ENCODE peak calls at places on chromosome 4, in four cellular contexts. One of them, this sample, is unnamed.
A peak's percentile ranks its signal among the peaks of the same experiment; 100 is the strongest.

GRCh38 chr4:41632481-41633073 is 94.6 kb downstream of the LIMCH1 start:
- DNase-seq in anterior cingulate cortex: no peak
- DNase-seq in activated CD4-positive, alpha-beta T cell treated with anti-CD3 and anti-CD28 coated beads for 48 hours: no peak
- DNase-seq in endothelial cell: no peak
- DNase-seq in this sample: no peak

GRCh38 chr4:48967626-48968025 is 18.4 kb upstream of the CWH43 start:
- DNase-seq in anterior cingulate cortex: no peak
- DNase-seq in activated CD4-positive, alpha-beta T cell treated with anti-CD3 and anti-CD28 coated beads for 48 hours: no peak
- DNase-seq in endothelial cell: no peak
- DNase-seq in this sample: no peak

GRCh38 chr4:38119663-38120374 is 159.6 kb downstream of the PTTG2 start:
- DNase-seq in anterior cingulate cortex: no peak
- DNase-seq in endothelial cell: no peak
- DNase-seq in activated CD4-positive, alpha-beta T cell treated with anti-CD3 and anti-CD28 coated beads for 48 hours: no peak
- DNase-seq in this sample: no peak

GRCh38 chr4:178598672-178599071 is 1156.4 kb upstream of the AGA start:
- DNase-seq in anterior cingulate cortex: no peak
- DNase-seq in activated CD4-positive, alpha-beta T cell treated with anti-CD3 and anti-CD28 coated beads for 48 hours: no peak
- DNase-seq in endothelial cell: no peak
- DNase-seq in this sample: no peak

GRCh38 chr4:167541286-167541685 is 307.0 kb upstream of the SPOCK3 start:
- DNase-seq in endothelial cell: no peak
- DNase-seq in anterior cingulate cortex: no peak
- DNase-seq in activated CD4-positive, alpha-beta T cell treated with anti-CD3 and anti-CD28 coated beads for 48 hours: no peak
- DNase-seq in this sample: no peak

GRCh38 chr4:187370918-187371317 is 624.7 kb upstream of the ZFP42 start:
- DNase-seq in endothelial cell: no peak
- DNase-seq in anterior cingulate cortex: no peak
- DNase-seq in activated CD4-positive, alpha-beta T cell treated with anti-CD3 and anti-CD28 coated beads for 48 hours: no peak
- DNase-seq in this sample: no peak

GRCh38 chr4:39976945-39977488 is 694 bp downstream of the PDS5A start:
- DNase-seq in activated CD4-positive, alpha-beta T cell treated with anti-CD3 and anti-CD28 coated beads for 48 hours: peak; percentile 62
- DNase-seq in endothelial cell: peak; percentile 50
- DNase-seq in anterior cingulate cortex: peak; percentile 62
- DNase-seq in this sample: no peak

GRCh38 chr4:139913398-139913990 is 240.5 kb downstream of the MAML3 start:
- DNase-seq in activated CD4-positive, alpha-beta T cell treated with anti-CD3 and anti-CD28 coated beads for 48 hours: no peak
- DNase-seq in endothelial cell: no peak
- DNase-seq in anterior cingulate cortex: no peak
- DNase-seq in this sample: no peak

GRCh38 chr4:48557478-48557877 is 67.4 kb downstream of the ZAR1 start:
- DNase-seq in endothelial cell: no peak
- DNase-seq in anterior cingulate cortex: no peak
- DNase-seq in activated CD4-positive, alpha-beta T cell treated with anti-CD3 and anti-CD28 coated beads for 48 hours: peak; percentile 28
- DNase-seq in this sample: no peak

GRCh38 chr4:170374770-170375169 is 285.0 kb upstream of the AADAT start:
- DNase-seq in anterior cingulate cortex: no peak
- DNase-seq in activated CD4-positive, alpha-beta T cell treated with anti-CD3 and anti-CD28 coated beads for 48 hours: peak; percentile 6
- DNase-seq in endothelial cell: peak; percentile 37
- DNase-seq in this sample: peak; percentile 69

GRCh38 chr4:147307896-147308680 is 172.8 kb upstream of the EDNRA start:
- DNase-seq in anterior cingulate cortex: no peak
- DNase-seq in activated CD4-positive, alpha-beta T cell treated with anti-CD3 and anti-CD28 coated beads for 48 hours: no peak
- DNase-seq in endothelial cell: no peak
- DNase-seq in this sample: no peak

GRCh38 chr4:145829629-145830395 is 108.8 kb downstream of the ZNF827 start:
- DNase-seq in endothelial cell: no peak
- DNase-seq in anterior cingulate cortex: no peak
- DNase-seq in activated CD4-positive, alpha-beta T cell treated with anti-CD3 and anti-CD28 coated beads for 48 hours: peak; percentile 63
- DNase-seq in this sample: no peak

GRCh38 chr4:88646528-88647280 is 50.9 kb downstream of the NAP1L5 start:
- DNase-seq in anterior cingulate cortex: no peak
- DNase-seq in activated CD4-positive, alpha-beta T cell treated with anti-CD3 and anti-CD28 coated beads for 48 hours: no peak
- DNase-seq in endothelial cell: no peak
- DNase-seq in this sample: no peak

GRCh38 chr4:116400480-116400879 is 684.9 kb downstream of the TRAM1L1 start:
- DNase-seq in activated CD4-positive, alpha-beta T cell treated with anti-CD3 and anti-CD28 coated beads for 48 hours: no peak
- DNase-seq in anterior cingulate cortex: no peak
- DNase-seq in endothelial cell: no peak
- DNase-seq in this sample: no peak

GRCh38 chr4:167233523-167234387 is 539 bp downstream of the SPOCK3 start:
- DNase-seq in activated CD4-positive, alpha-beta T cell treated with anti-CD3 and anti-CD28 coated beads for 48 hours: no peak
- DNase-seq in endothelial cell: peak; percentile 26
- DNase-seq in anterior cingulate cortex: peak; percentile 42
- DNase-seq in this sample: no peak

GRCh38 chr4:52577285-52577968 is 81.7 kb downstream of the USP46 start:
- DNase-seq in activated CD4-positive, alpha-beta T cell treated with anti-CD3 and anti-CD28 coated beads for 48 hours: no peak
- DNase-seq in endothelial cell: no peak
- DNase-seq in anterior cingulate cortex: no peak
- DNase-seq in this sample: no peak

GRCh38 chr4:15935504-15936392 is 2.8 kb downstream of the FGFBP1 start:
- DNase-seq in anterior cingulate cortex: no peak
- DNase-seq in activated CD4-positive, alpha-beta T cell treated with anti-CD3 and anti-CD28 coated beads for 48 hours: no peak
- DNase-seq in endothelial cell: no peak
- DNase-seq in this sample: no peak

GRCh38 chr4:42172391-42172790 is 19.9 kb upstream of the BEND4 start:
- DNase-seq in endothelial cell: no peak
- DNase-seq in activated CD4-positive, alpha-beta T cell treated with anti-CD3 and anti-CD28 coated beads for 48 hours: no peak
- DNase-seq in anterior cingulate cortex: no peak
- DNase-seq in this sample: no peak

GRCh38 chr4:3304831-3305609 is 12.2 kb downstream of the RGS12 start:
- DNase-seq in anterior cingulate cortex: no peak
- DNase-seq in endothelial cell: no peak
- DNase-seq in activated CD4-positive, alpha-beta T cell treated with anti-CD3 and anti-CD28 coated beads for 48 hours: no peak
- DNase-seq in this sample: no peak

GRCh38 chr4:56611501-56611900 is 69.6 kb downstream of the HOPX start:
- DNase-seq in endothelial cell: no peak
- DNase-seq in anterior cingulate cortex: no peak
- DNase-seq in activated CD4-positive, alpha-beta T cell treated with anti-CD3 and anti-CD28 coated beads for 48 hours: no peak
- DNase-seq in this sample: no peak

GRCh38 chr4:15110120-15110571 is 107.9 kb downstream of the CPEB2 start:
- DNase-seq in activated CD4-positive, alpha-beta T cell treated with anti-CD3 and anti-CD28 coated beads for 48 hours: no peak
- DNase-seq in anterior cingulate cortex: no peak
- DNase-seq in endothelial cell: no peak
- DNase-seq in this sample: no peak

GRCh38 chr4:24763631-24764302 is 31.6 kb upstream of the SOD3 start:
- DNase-seq in anterior cingulate cortex: peak; percentile 7
- DNase-seq in endothelial cell: no peak
- DNase-seq in activated CD4-positive, alpha-beta T cell treated with anti-CD3 and anti-CD28 coated beads for 48 hours: no peak
- DNase-seq in this sample: no peak

GRCh38 chr4:6333301-6334202 is 63.9 kb downstream of the WFS1 start:
- DNase-seq in anterior cingulate cortex: no peak
- DNase-seq in activated CD4-positive, alpha-beta T cell treated with anti-CD3 and anti-CD28 coated beads for 48 hours: peak; percentile 45
- DNase-seq in endothelial cell: no peak
- DNase-seq in this sample: no peak

GRCh38 chr4:108619372-108620100 is 840 bp upstream of the RPL34 start:
- DNase-seq in activated CD4-positive, alpha-beta T cell treated with anti-CD3 and anti-CD28 coated beads for 48 hours: peak; percentile 65
- DNase-seq in anterior cingulate cortex: no peak
- DNase-seq in endothelial cell: no peak
- DNase-seq in this sample: no peak